ENCODE peak calls at places on chromosomes 16 and 17, in four cellular contexts. H, D, R and U are unnamed samples.

GRCh38 chr17:17840751-17841591 is 4.2 kb upstream of the SREBF1 start:
- DNase-seq in H (no peak), R (peak), D (no peak), U (peak)

GRCh38 chr17:1124896-1125774 is 54.6 kb downstream of the ABR start:
- DNase-seq in H (no peak), D (no peak), R (no peak), U (no peak)

GRCh38 chr16:56269824-56270684 is 78.8 kb downstream of the GNAO1 start:
- DNase-seq in D (no peak), R (peak), H (no peak), U (no peak)

GRCh38 chr17:67639997-67640396 is 77.7 kb upstream of the NOL11 start:
- DNase-seq in R (no peak), H (no peak), D (no peak), U (no peak)

GRCh38 chr17:7814969-7815368 is 19.0 kb upstream of the KDM6B start:
- DNase-seq in D (no peak), R (no peak), H (no peak), U (no peak)

GRCh38 chr16:25390761-25391160 is 133.1 kb upstream of the ZKSCAN2 start:
- DNase-seq in R (no peak), H (no peak), D (no peak), U (no peak)

GRCh38 chr17:59330314-59330942 is 1.0 kb upstream of the YPEL2 start:
- DNase-seq in D (no peak), H (no peak), R (peak), U (peak)

GRCh38 chr17:80441133-80441578 is 26.2 kb downstream of the ENDOV start:
- DNase-seq in D (peak), H (no peak), R (peak), U (peak)

GRCh38 chr16:3158498-3159314 is 23.9 kb downstream of the ZNF213 start:
- DNase-seq in D (peak), H (no peak), R (peak), U (peak)

GRCh38 chr17:50593321-50593720 is 32.8 kb downstream of the CACNA1G start:
- DNase-seq in R (peak), H (no peak), D (no peak), U (no peak)

GRCh38 chr16:29961479-29962343 is at the start of gene TMEM219:
- DNase-seq in R (peak), H (peak), D (peak), U (peak)

GRCh38 chr17:77763575-77763974 is 194.9 kb upstream of the TNRC6C start:
- DNase-seq in R (no peak), D (no peak), H (no peak), U (no peak)

GRCh38 chr17:78781339-78782304 is at the start of gene CYTH1:
- DNase-seq in H (no peak), D (peak), R (no peak), U (peak)

GRCh38 chr17:10626378-10626777 is 30.7 kb downstream of the MYH3 start:
- DNase-seq in R (no peak), D (no peak), H (no peak), U (no peak)

GRCh38 chr17:78397681-78398101 is 19.2 kb downstream of the PGS1 start:
- DNase-seq in D (no peak), H (no peak), R (no peak), U (no peak)

GRCh38 chr17:61396586-61397085 is 3.0 kb upstream of the TBX2 start:
- DNase-seq in R (no peak), D (no peak), H (no peak), U (no peak)

GRCh38 chr17:49041527-49041926 is 44.3 kb downstream of the IGF2BP1 start:
- DNase-seq in R (no peak), H (no peak), D (no peak), U (no peak)

GRCh38 chr17:82527893-82528292 is 8.4 kb downstream of the FOXK2 start:
- DNase-seq in H (no peak), D (no peak), R (no peak), U (no peak)

DNA sequence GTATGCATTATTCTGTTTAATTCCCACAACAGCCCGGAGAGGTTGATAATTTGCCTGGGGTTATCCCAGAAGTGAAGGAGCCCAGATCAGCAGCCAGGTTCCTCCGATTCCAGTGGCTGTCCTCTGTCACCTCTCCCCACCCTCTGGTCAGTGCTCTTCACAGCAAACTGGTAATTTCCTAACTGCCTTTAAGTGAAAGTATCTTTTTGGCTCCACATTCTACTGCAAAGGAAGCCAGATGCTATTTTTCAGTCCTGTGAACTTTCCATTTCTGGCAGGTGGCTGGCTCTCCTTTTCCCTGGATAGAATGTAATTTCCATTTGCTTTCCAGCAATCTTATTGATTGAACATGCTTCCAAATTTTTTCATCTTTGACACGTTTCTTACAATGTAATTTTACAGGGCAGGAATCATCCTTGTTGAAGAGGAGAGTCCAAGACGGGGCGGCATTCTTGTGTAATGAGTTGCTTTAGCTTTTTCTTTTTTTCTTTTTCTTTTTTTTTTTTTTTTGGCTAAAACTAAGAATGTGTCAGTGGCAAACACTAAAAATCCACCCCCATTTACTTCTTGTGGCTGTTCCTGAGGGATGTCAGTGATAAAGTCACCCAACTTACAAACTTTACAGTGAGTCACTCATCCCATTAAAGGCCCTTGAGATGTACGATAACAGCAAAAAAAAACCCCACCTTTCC is 29.6 kb upstream of the PRKCA start:
- DNase-seq in R (no peak), H (no peak), D (no peak), U (peak)
- TF ChIP-seq TARDBP in R (no peak), H (no peak), D (no peak), U (no peak)

GRCh38 chr16:28167221-28167620 is 44.5 kb downstream of the XPO6 start:
- DNase-seq in D (no peak), R (no peak), H (no peak), U (no peak)
- TF ChIP-seq TARDBP in D (no peak), R (no peak), H (no peak), U (no peak)

DNA sequence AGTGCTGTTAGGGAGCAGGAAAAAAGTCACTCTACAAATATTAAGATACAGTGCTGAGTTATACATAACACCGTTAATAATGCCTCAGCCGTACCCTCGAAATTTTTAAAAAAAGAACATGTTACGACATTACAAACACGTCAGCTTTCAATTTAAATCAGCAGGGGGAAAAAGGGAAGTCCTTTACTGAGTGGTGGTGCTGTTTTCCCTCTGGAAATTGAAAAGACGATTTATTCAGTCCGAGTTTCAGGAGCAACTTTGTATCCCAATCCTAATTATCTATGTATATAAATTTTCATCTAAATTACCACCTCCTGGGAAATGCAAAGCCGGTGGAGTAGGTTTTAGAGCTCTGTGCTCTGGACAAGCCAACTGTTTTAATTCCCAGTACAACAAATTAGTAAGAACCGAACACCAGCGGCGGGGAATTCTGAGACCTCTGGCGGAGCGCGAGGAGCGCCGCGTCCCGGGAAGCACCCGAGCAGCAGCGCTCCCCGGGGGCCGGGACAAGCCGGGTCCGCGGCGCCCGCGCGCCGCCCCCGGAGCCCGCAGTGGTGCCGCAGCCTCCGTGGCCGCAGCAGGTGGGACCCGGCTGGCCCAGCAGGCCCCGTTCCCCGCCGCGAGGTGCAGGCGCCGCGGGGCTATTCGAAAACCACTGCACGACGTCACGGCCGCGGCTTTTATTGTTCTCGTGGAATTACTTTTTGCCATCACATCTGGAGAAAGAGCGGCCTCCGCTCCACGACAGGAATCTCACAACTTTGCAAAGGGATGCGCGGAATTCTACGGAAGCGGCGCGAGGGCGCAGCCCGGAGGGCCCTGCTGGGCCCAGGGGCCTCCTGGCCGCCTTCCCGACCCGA is 1.0 kb downstream of the NETO2 start:
- DNase-seq in H (no peak), D (peak), R (no peak), U (peak)
- TF ChIP-seq TARDBP in H (no peak), D (no peak), R (no peak), U (no peak)

GRCh38 chr16:86709902-86710601 is 131.7 kb downstream of the FOXL1 start:
- DNase-seq in R (no peak), H (no peak), D (no peak), U (no peak)
- TF ChIP-seq TARDBP in R (no peak), H (no peak), D (no peak), U (no peak)

GRCh38 chr16:35746281-35746962 is 2287.0 kb downstream of the TP53TG3F start:
- DNase-seq in R (no peak), H (no peak), D (no peak), U (no peak)
- TF ChIP-seq TARDBP in R (no peak), H (no peak), D (no peak), U (no peak)

GRCh38 chr16:69522041-69522578 is 43.7 kb upstream of the NFAT5 start:
- DNase-seq in R (no peak), H (no peak), D (no peak), U (no peak)
- TF ChIP-seq TARDBP in R (no peak), H (no peak), D (no peak), U (no peak)